ENCODE peak calls at places on chromosomes 4 and X, in four cellular contexts. Z, I, L and X are unnamed samples.

GRCh38 chr4:6198768-6199343 is 1.5 kb downstream of the JAKMIP1 start:
- DNase-seq in Z (no peak), I (peak; percentile 18), L (no peak), X (no peak)

GRCh38 chrX:93594780-93595179 is 78.6 kb downstream of the NAP1L3 start:
- DNase-seq in Z (no peak), I (no peak), L (no peak), X (no peak)

GRCh38 chr4:41933997-41934812 is 1.0 kb upstream of the TMEM33 start:
- DNase-seq in Z (no peak), I (no peak), L (no peak), X (no peak)

GRCh38 chr4:146132445-146132844 is 43.1 kb upstream of the LSM6 start:
- DNase-seq in Z (no peak), I (peak; percentile 33), L (no peak), X (no peak)

GRCh38 chr4:80608285-80608980 is 272.9 kb downstream of the CFAP299 start:
- DNase-seq in Z (no peak), I (peak; percentile 2), L (no peak), X (no peak)

GRCh38 chr4:156560701-156561100 is 410.9 kb downstream of the PDGFC start:
- DNase-seq in Z (no peak), I (peak; percentile 89), L (no peak), X (no peak)

GRCh38 chr4:18022572-18023039 is 1.1 kb upstream of the LCORL start:
- DNase-seq in Z (no peak), I (no peak), L (no peak), X (no peak)

GRCh38 chr4:107838138-107838618 is 13.4 kb downstream of the SGMS2 start:
- DNase-seq in Z (no peak), I (peak; percentile 78), L (no peak), X (no peak)

GRCh38 chrX:150870487-150871340 is 27.8 kb downstream of the CD99L2 start:
- DNase-seq in Z (no peak), I (peak; percentile 40), L (no peak), X (peak; percentile 37)

GRCh38 chr4:73869130-73870055 is at the start of gene CXCL1:
- DNase-seq in Z (no peak), I (peak; percentile 91), L (no peak), X (no peak)

GRCh38 chrX:25523574-25523973 is 507.8 kb upstream of the ARX start:
- DNase-seq in Z (peak; percentile 27), I (peak; percentile 68), L (no peak), X (no peak)

GRCh38 chr4:5940470-5941203 is 47.8 kb upstream of the CRMP1 start:
- DNase-seq in Z (peak; percentile 41), I (peak; percentile 12), L (no peak), X (no peak)

GRCh38 chrX:1564750-1565683 is 26.4 kb upstream of the AKAP17A start:
- DNase-seq in Z (no peak), I (no peak), L (peak; percentile 32), X (no peak)

GRCh38 chr4:83075696-83076095 is 38.8 kb downstream of the PLAC8 start:
- DNase-seq in Z (no peak), I (peak; percentile 8), L (no peak), X (no peak)

GRCh38 chr4:81565137-81565870 is 93.6 kb upstream of the RASGEF1B start:
- DNase-seq in Z (peak; percentile 19), I (peak; percentile 47), L (peak; percentile 92), X (peak; percentile 41)

GRCh38 chr4:59612235-59612634 is 1587.9 kb upstream of the ADGRL3 start:
- DNase-seq in Z (no peak), I (peak; percentile 94), L (no peak), X (no peak)

GRCh38 chr4:86974481-86975050 is 39.8 kb downstream of the AFF1 start:
- DNase-seq in Z (no peak), I (peak; percentile 26), L (no peak), X (no peak)

GRCh38 chr4:3315566-3315965 is 22.7 kb downstream of the RGS12 start:
- DNase-seq in Z (no peak), I (no peak), L (no peak), X (no peak)

GRCh38 chrX:103831803-103832544 is at the start of gene RAB9B:
- DNase-seq in Z (no peak), I (no peak), L (peak; percentile 62), X (peak; percentile 63)

GRCh38 chrX:57905141-57905540 is 5.1 kb downstream of the ZXDA start:
- DNase-seq in Z (no peak), I (peak; percentile 25), L (no peak), X (no peak)

GRCh38 chr4:56976878-56977320 is 507 bp downstream of the NOA1 start:
- DNase-seq in Z (peak; percentile 67), I (no peak), L (no peak), X (no peak)

GRCh38 chrX:119410027-119410819 is 11.1 kb downstream of the SLC25A43 start:
- DNase-seq in Z (no peak), I (peak; percentile 72), L (peak; percentile 60), X (peak; percentile 60)

GRCh38 chr4:10346023-10346422 is 111.2 kb downstream of the ZNF518B start:
- DNase-seq in Z (no peak), I (peak; percentile 72), L (no peak), X (no peak)

GRCh38 chr4:9594948-9595347 is 150.7 kb downstream of the DEFB131A start:
- DNase-seq in Z (no peak), I (no peak), L (no peak), X (no peak)

GRCh38 chr4:105061136-105061696 is 85.5 kb upstream of the TET2 start:
- DNase-seq in Z (peak; percentile 17), I (peak; percentile 59), L (no peak), X (no peak)

GRCh38 chr4:86033171-86033570 is 326.7 kb downstream of the MAPK10 start:
- DNase-seq in Z (peak; percentile 71), I (peak; percentile 91), L (peak; percentile 72), X (no peak)

GRCh38 chr4:94621491-94622080 is 136.2 kb upstream of the BMPR1B start:
- DNase-seq in Z (peak; percentile 33), I (peak; percentile 73), L (no peak), X (no peak)

GRCh38 chrX:144006811-144007210 is 122.9 kb downstream of the UBE2NL start:
- DNase-seq in Z (no peak), I (peak; percentile 71), L (no peak), X (no peak)

GRCh38 chrX:123481908-123482873 is 250.7 kb downstream of the THOC2 start:
- DNase-seq in Z (no peak), I (peak; percentile 69), L (no peak), X (no peak)

GRCh38 chrX:23374291-23374690 is 39.6 kb downstream of the PTCHD1 start:
- DNase-seq in Z (no peak), I (no peak), L (no peak), X (no peak)

GRCh38 chr4:7936963-7937362 is 2.7 kb downstream of the AFAP1 start:
- DNase-seq in Z (no peak), I (no peak), L (no peak), X (no peak)